ENCODE peak calls at places on chromosomes 2 and 18, in seven cellular contexts. One of them, this sample, is unnamed.

GRCh38 chr2:229044581-229044980 is 226.5 kb downstream of the PID1 start:
- DNase-seq in AG04449: no peak
- DNase-seq in left ventricle myocardium inferior: no peak
- DNase-seq in GM06990: no peak
- DNase-seq in psoas muscle: no peak
- DNase-seq in endothelial cell: no peak
- DNase-seq in Panc1: no peak
- DNase-seq in this sample: no peak

GRCh38 chr2:200306969-200307811 is 697 bp downstream of the SPATS2L start:
- DNase-seq in AG04449: no peak
- DNase-seq in left ventricle myocardium inferior: peak
- DNase-seq in GM06990: peak
- DNase-seq in psoas muscle: peak
- DNase-seq in endothelial cell: peak
- DNase-seq in Panc1: no peak
- DNase-seq in this sample: peak

GRCh38 chr2:207632575-207633492 is 7.6 kb upstream of the METTL21A start:
- DNase-seq in AG04449: no peak
- DNase-seq in left ventricle myocardium inferior: no peak
- DNase-seq in GM06990: no peak
- DNase-seq in psoas muscle: no peak
- DNase-seq in endothelial cell: no peak
- DNase-seq in Panc1: no peak
- DNase-seq in this sample: no peak

GRCh38 chr2:10230499-10230898 is 72.2 kb upstream of the HPCAL1 start:
- DNase-seq in AG04449: no peak
- DNase-seq in left ventricle myocardium inferior: no peak
- DNase-seq in GM06990: no peak
- DNase-seq in psoas muscle: no peak
- DNase-seq in endothelial cell: no peak
- DNase-seq in Panc1: no peak
- DNase-seq in this sample: no peak

GRCh38 chr2:106575955-106576354 is 88.8 kb downstream of the CD8B2 start:
- DNase-seq in AG04449: peak
- DNase-seq in left ventricle myocardium inferior: peak
- DNase-seq in GM06990: no peak
- DNase-seq in psoas muscle: peak
- DNase-seq in endothelial cell: no peak
- DNase-seq in Panc1: no peak
- DNase-seq in this sample: peak

GRCh38 chr2:71609441-71609840 is 156.1 kb downstream of the DYSF start:
- DNase-seq in AG04449: peak
- DNase-seq in left ventricle myocardium inferior: no peak
- DNase-seq in GM06990: no peak
- DNase-seq in psoas muscle: peak
- DNase-seq in endothelial cell: peak
- DNase-seq in Panc1: no peak
- DNase-seq in this sample: no peak

GRCh38 chr2:71901466-71901865 is 246.2 kb downstream of the CYP26B1 start:
- DNase-seq in AG04449: no peak
- DNase-seq in left ventricle myocardium inferior: no peak
- DNase-seq in GM06990: no peak
- DNase-seq in psoas muscle: no peak
- DNase-seq in endothelial cell: no peak
- DNase-seq in Panc1: no peak
- DNase-seq in this sample: no peak

GRCh38 chr2:173828189-173829157 is 136.7 kb downstream of the SP3 start:
- DNase-seq in AG04449: no peak
- DNase-seq in left ventricle myocardium inferior: no peak
- DNase-seq in GM06990: no peak
- DNase-seq in psoas muscle: no peak
- DNase-seq in endothelial cell: no peak
- DNase-seq in Panc1: no peak
- DNase-seq in this sample: no peak

GRCh38 chr2:195606179-195606578 is 50.8 kb upstream of the SLC39A10 start:
- DNase-seq in AG04449: no peak
- DNase-seq in left ventricle myocardium inferior: no peak
- DNase-seq in GM06990: no peak
- DNase-seq in psoas muscle: no peak
- DNase-seq in endothelial cell: no peak
- DNase-seq in Panc1: no peak
- DNase-seq in this sample: no peak

GRCh38 chr2:16281451-16282330 is 341.3 kb downstream of the MYCN start:
- DNase-seq in AG04449: no peak
- DNase-seq in left ventricle myocardium inferior: no peak
- DNase-seq in GM06990: no peak
- DNase-seq in psoas muscle: no peak
- DNase-seq in endothelial cell: peak
- DNase-seq in Panc1: no peak
- DNase-seq in this sample: peak
- TF ChIP-seq CTCF in AG04449: no peak
- TF ChIP-seq CTCF in left ventricle myocardium inferior: peak
- TF ChIP-seq CTCF in GM06990: peak
- TF ChIP-seq CTCF in psoas muscle: peak
- TF ChIP-seq CTCF in endothelial cell: no peak
- TF ChIP-seq CTCF in Panc1: peak
- TF ChIP-seq CTCF in this sample: peak

GRCh38 chr2:219010162-219010756 is 17.0 kb upstream of the CRYBA2 start:
- DNase-seq in AG04449: no peak
- DNase-seq in left ventricle myocardium inferior: no peak
- DNase-seq in GM06990: no peak
- DNase-seq in psoas muscle: no peak
- DNase-seq in endothelial cell: no peak
- DNase-seq in Panc1: no peak
- DNase-seq in this sample: no peak
- TF ChIP-seq CTCF in AG04449: peak
- TF ChIP-seq CTCF in left ventricle myocardium inferior: peak
- TF ChIP-seq CTCF in GM06990: peak
- TF ChIP-seq CTCF in psoas muscle: no peak
- TF ChIP-seq CTCF in endothelial cell: no peak
- TF ChIP-seq CTCF in Panc1: peak
- TF ChIP-seq CTCF in this sample: peak

DNA sequence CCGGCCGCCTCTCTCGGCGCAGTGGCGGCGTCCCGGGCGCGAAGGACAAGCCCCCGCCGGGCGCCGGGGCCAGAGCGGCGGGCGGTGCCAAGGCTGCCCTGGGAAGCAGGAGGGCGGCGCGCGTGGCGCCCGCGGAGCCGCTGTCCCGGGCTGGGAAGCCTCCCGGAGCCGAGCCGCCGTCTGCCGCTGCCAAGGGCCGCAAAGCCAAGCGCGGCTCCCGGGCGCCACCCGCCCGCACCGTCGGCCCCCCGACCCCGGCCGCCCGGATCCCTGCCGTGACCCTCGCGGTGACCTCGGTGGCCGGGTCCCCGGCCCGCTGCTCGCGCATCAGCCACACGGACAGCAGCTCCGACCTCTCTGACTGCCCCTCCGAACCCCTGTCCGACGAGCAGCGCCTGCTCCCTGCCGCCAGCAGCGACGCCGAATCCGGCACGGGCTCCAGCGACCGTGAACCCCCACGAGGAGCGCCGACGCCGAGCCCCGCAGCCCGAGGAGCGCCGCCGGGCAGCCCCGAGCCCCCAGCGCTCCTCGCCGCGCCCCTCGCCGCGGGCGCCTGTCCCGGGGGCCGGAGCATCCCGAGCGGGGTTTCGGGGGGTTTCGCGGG is 687 bp downstream of the MTCL1 start:
- DNase-seq in AG04449: no peak
- DNase-seq in left ventricle myocardium inferior: no peak
- DNase-seq in GM06990: no peak
- DNase-seq in psoas muscle: peak
- DNase-seq in endothelial cell: peak
- DNase-seq in Panc1: no peak
- DNase-seq in this sample: peak
- TF ChIP-seq CTCF in AG04449: no peak
- TF ChIP-seq CTCF in left ventricle myocardium inferior: no peak
- TF ChIP-seq CTCF in GM06990: no peak
- TF ChIP-seq CTCF in psoas muscle: no peak
- TF ChIP-seq CTCF in endothelial cell: no peak
- TF ChIP-seq CTCF in Panc1: no peak
- TF ChIP-seq CTCF in this sample: no peak

GRCh38 chr18:47397671-47398319 is 146.3 kb upstream of the SKOR2 start:
- DNase-seq in AG04449: no peak
- DNase-seq in left ventricle myocardium inferior: no peak
- DNase-seq in GM06990: no peak
- DNase-seq in psoas muscle: no peak
- DNase-seq in endothelial cell: peak
- DNase-seq in Panc1: no peak
- DNase-seq in this sample: peak
- TF ChIP-seq CTCF in AG04449: no peak
- TF ChIP-seq CTCF in left ventricle myocardium inferior: no peak
- TF ChIP-seq CTCF in GM06990: peak
- TF ChIP-seq CTCF in psoas muscle: no peak
- TF ChIP-seq CTCF in endothelial cell: peak
- TF ChIP-seq CTCF in Panc1: peak
- TF ChIP-seq CTCF in this sample: peak

DNA sequence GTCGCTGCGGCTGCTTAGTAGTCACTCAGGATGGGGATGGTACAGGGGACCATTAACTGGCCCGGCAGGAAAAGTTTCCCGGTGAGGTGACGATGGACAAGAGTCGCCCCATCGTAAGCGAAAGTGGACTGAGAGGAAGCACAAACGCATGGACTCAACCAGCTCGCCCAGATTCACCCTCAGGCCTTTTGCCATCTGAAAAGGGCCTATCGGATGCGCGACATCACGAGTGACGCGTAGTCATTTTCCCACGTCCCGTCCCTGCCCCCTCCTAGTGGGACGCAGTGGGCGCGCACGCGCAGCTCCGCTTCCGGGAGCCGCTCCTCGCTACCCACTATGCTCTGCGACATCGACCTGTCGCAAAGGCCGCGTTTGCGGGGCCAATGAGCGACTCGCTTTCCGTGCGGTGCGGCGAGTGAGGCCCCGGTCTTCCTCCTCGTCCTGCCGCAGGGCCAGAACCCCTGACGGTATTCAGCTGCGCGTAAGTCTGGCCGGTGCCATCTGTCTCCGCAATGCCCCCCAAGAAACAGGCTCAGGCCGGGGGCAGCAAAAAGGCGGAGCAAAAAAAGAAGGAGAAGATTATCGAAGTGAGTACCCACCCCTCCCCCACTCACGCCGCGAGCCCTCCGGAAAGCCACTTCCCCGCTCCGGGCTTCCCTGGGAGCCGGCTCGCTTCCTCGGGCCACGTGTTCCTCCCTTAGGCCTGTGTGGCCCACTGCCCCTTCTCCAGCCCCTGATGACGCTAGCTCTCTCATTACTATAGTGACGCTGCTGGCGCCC is at the start of gene ZC3H15:
- DNase-seq in AG04449: peak
- DNase-seq in left ventricle myocardium inferior: peak
- DNase-seq in GM06990: peak
- DNase-seq in psoas muscle: peak
- DNase-seq in endothelial cell: peak
- DNase-seq in Panc1: peak
- DNase-seq in this sample: peak
- TF ChIP-seq CTCF in AG04449: no peak
- TF ChIP-seq CTCF in left ventricle myocardium inferior: no peak
- TF ChIP-seq CTCF in GM06990: no peak
- TF ChIP-seq CTCF in psoas muscle: no peak
- TF ChIP-seq CTCF in endothelial cell: no peak
- TF ChIP-seq CTCF in Panc1: no peak
- TF ChIP-seq CTCF in this sample: no peak

GRCh38 chr2:25339791-25340339 is 1.9 kb downstream of the DNMT3A start:
- DNase-seq in AG04449: no peak
- DNase-seq in left ventricle myocardium inferior: peak
- DNase-seq in GM06990: no peak
- DNase-seq in psoas muscle: peak
- DNase-seq in endothelial cell: no peak
- DNase-seq in Panc1: no peak
- DNase-seq in this sample: peak
- TF ChIP-seq CTCF in AG04449: no peak
- TF ChIP-seq CTCF in left ventricle myocardium inferior: peak
- TF ChIP-seq CTCF in GM06990: no peak
- TF ChIP-seq CTCF in psoas muscle: peak
- TF ChIP-seq CTCF in endothelial cell: no peak
- TF ChIP-seq CTCF in Panc1: no peak
- TF ChIP-seq CTCF in this sample: no peak

GRCh38 chr2:50476174-50476573 is 555.8 kb downstream of the NRXN1 start:
- DNase-seq in AG04449: no peak
- DNase-seq in left ventricle myocardium inferior: no peak
- DNase-seq in GM06990: no peak
- DNase-seq in psoas muscle: no peak
- DNase-seq in endothelial cell: no peak
- DNase-seq in Panc1: no peak
- DNase-seq in this sample: no peak
- TF ChIP-seq CTCF in AG04449: no peak
- TF ChIP-seq CTCF in left ventricle myocardium inferior: peak
- TF ChIP-seq CTCF in GM06990: peak
- TF ChIP-seq CTCF in psoas muscle: no peak
- TF ChIP-seq CTCF in endothelial cell: peak
- TF ChIP-seq CTCF in Panc1: peak
- TF ChIP-seq CTCF in this sample: no peak